ENCODE peak calls at places on chromosomes 12 and 14, in four cellular contexts. One of them, this sample, is unnamed.
A peak's percentile ranks its signal among the peaks of the same experiment; 100 is the strongest.

GRCh38 chr14:77615231-77616132 is 955 bp downstream of the SPTLC2 start:
- DNase-seq in H1: no peak
- DNase-seq in HepG2: no peak
- DNase-seq in GM12878: no peak
- DNase-seq in this sample: no peak

GRCh38 chr14:33668066-33668465 is 282.8 kb downstream of the EGLN3 start:
- DNase-seq in GM12878: no peak
- DNase-seq in H1: no peak
- DNase-seq in HepG2: no peak
- DNase-seq in this sample: no peak

GRCh38 chr14:92362781-92363235 is 39.8 kb downstream of the SLC24A4 start:
- DNase-seq in HepG2: no peak
- DNase-seq in GM12878: no peak
- DNase-seq in H1: no peak
- DNase-seq in this sample: no peak

GRCh38 chr14:51468523-51468922 is 183.2 kb upstream of the FRMD6 start:
- DNase-seq in H1: no peak
- DNase-seq in HepG2: no peak
- DNase-seq in GM12878: no peak
- DNase-seq in this sample: no peak

GRCh38 chr12:14873440-14874185 is 12.0 kb downstream of the MGP start:
- DNase-seq in HepG2: no peak
- DNase-seq in H1: no peak
- DNase-seq in GM12878: no peak
- DNase-seq in this sample: no peak

GRCh38 chr12:18135509-18135908 is 45.5 kb upstream of the RERGL start:
- DNase-seq in HepG2: no peak
- DNase-seq in H1: no peak
- DNase-seq in GM12878: no peak
- DNase-seq in this sample: no peak

GRCh38 chr14:62443796-62444195 is 601.5 kb downstream of the KCNH5 start:
- DNase-seq in HepG2: no peak
- DNase-seq in H1: no peak
- DNase-seq in GM12878: no peak
- DNase-seq in this sample: no peak

GRCh38 chr12:122656298-122656697 is 46.9 kb downstream of the HCAR2 start:
- DNase-seq in GM12878: no peak
- DNase-seq in HepG2: no peak
- DNase-seq in H1: no peak
- DNase-seq in this sample: no peak

GRCh38 chr14:105065280-105066228 is at the start of gene GPR132:
- DNase-seq in GM12878: peak; percentile 93
- DNase-seq in H1: no peak
- DNase-seq in HepG2: no peak
- DNase-seq in this sample: no peak

GRCh38 chr12:89797436-89797835 is 88.8 kb upstream of the ATP2B1 start:
- DNase-seq in H1: no peak
- DNase-seq in GM12878: no peak
- DNase-seq in HepG2: no peak
- DNase-seq in this sample: no peak

GRCh38 chr12:108832730-108833354 is 24.5 kb downstream of the SSH1 start:
- DNase-seq in GM12878: no peak
- DNase-seq in H1: no peak
- DNase-seq in HepG2: no peak
- DNase-seq in this sample: no peak

GRCh38 chr12:43009307-43009706 is 419.8 kb upstream of the PRICKLE1 start:
- DNase-seq in GM12878: no peak
- DNase-seq in HepG2: no peak
- DNase-seq in H1: no peak
- DNase-seq in this sample: no peak

GRCh38 chr14:88352299-88353097 is 29.4 kb upstream of the KCNK10 start:
- DNase-seq in HepG2: no peak
- DNase-seq in GM12878: no peak
- DNase-seq in H1: no peak
- DNase-seq in this sample: no peak

GRCh38 chr12:122308811-122309210 is 42.5 kb upstream of the VPS33A start:
- DNase-seq in HepG2: no peak
- DNase-seq in H1: no peak
- DNase-seq in GM12878: no peak
- DNase-seq in this sample: no peak

GRCh38 chr12:105920161-105920684 is 218.5 kb downstream of the NUAK1 start:
- DNase-seq in GM12878: no peak
- DNase-seq in H1: no peak
- DNase-seq in HepG2: no peak
- DNase-seq in this sample: peak; percentile 34

GRCh38 chr12:52120951-52121847 is 41.7 kb downstream of the SMIM41 start:
- DNase-seq in GM12878: no peak
- DNase-seq in HepG2: no peak
- DNase-seq in H1: no peak
- DNase-seq in this sample: no peak

GRCh38 chr12:94231718-94232117 is 83.3 kb downstream of the PLXNC1 start:
- DNase-seq in HepG2: no peak
- DNase-seq in H1: peak; percentile 6
- DNase-seq in GM12878: no peak
- DNase-seq in this sample: no peak

GRCh38 chr12:50257226-50258166 is 25.8 kb downstream of the LIMA1 start:
- DNase-seq in H1: no peak
- DNase-seq in HepG2: no peak
- DNase-seq in GM12878: no peak
- DNase-seq in this sample: no peak

GRCh38 chr12:123519151-123520001 is 14.1 kb downstream of the RILPL1 start:
- DNase-seq in GM12878: no peak
- DNase-seq in HepG2: peak; percentile 84
- DNase-seq in H1: no peak
- DNase-seq in this sample: no peak

GRCh38 chr12:28189774-28190320 is 409 bp upstream of the CCDC91 start:
- DNase-seq in H1: no peak
- DNase-seq in GM12878: no peak
- DNase-seq in HepG2: no peak
- DNase-seq in this sample: peak; percentile 49

GRCh38 chr12:77916276-77916675 is 85.6 kb downstream of the NAV3 start:
- DNase-seq in GM12878: no peak
- DNase-seq in HepG2: no peak
- DNase-seq in H1: no peak
- DNase-seq in this sample: no peak

GRCh38 chr12:38886064-38886463 is 19.3 kb downstream of the CPNE8 start:
- DNase-seq in GM12878: no peak
- DNase-seq in HepG2: peak; percentile 52
- DNase-seq in H1: no peak
- DNase-seq in this sample: peak; percentile 26

GRCh38 chr12:92259291-92259690 is 113.6 kb upstream of the BTG1 start:
- DNase-seq in GM12878: no peak
- DNase-seq in H1: no peak
- DNase-seq in HepG2: no peak
- DNase-seq in this sample: no peak

GRCh38 chr12:103771466-103771865 is 69.6 kb downstream of the NT5DC3 start:
- DNase-seq in HepG2: peak; percentile 42
- DNase-seq in GM12878: no peak
- DNase-seq in H1: peak; percentile 76
- DNase-seq in this sample: peak; percentile 50

GRCh38 chr14:106528717-106529116 is 1002.3 kb downstream of the TMEM121 start:
- DNase-seq in H1: no peak
- DNase-seq in GM12878: no peak
- DNase-seq in HepG2: no peak
- DNase-seq in this sample: no peak

GRCh38 chr14:39368261-39368959 is 63.8 kb downstream of the FBXO33 start:
- DNase-seq in GM12878: no peak
- DNase-seq in HepG2: peak; percentile 88
- DNase-seq in H1: peak; percentile 63
- DNase-seq in this sample: peak; percentile 16

GRCh38 chr14:72801381-72801812 is 92.5 kb downstream of the DPF3 start:
- DNase-seq in H1: no peak
- DNase-seq in GM12878: no peak
- DNase-seq in HepG2: no peak
- DNase-seq in this sample: no peak

GRCh38 chr12:77847665-77848431 is 17.2 kb downstream of the NAV3 start:
- DNase-seq in H1: no peak
- DNase-seq in HepG2: no peak
- DNase-seq in GM12878: peak; percentile 26
- DNase-seq in this sample: no peak

GRCh38 chr12:12488823-12489528 is 73.7 kb downstream of the DUSP16 start:
- DNase-seq in HepG2: peak; percentile 77
- DNase-seq in H1: no peak
- DNase-seq in GM12878: no peak
- DNase-seq in this sample: no peak

GRCh38 chr12:42794811-42795210 is 205.3 kb upstream of the PRICKLE1 start:
- DNase-seq in H1: no peak
- DNase-seq in HepG2: no peak
- DNase-seq in GM12878: no peak
- DNase-seq in this sample: no peak

GRCh38 chr14:98252819-98253218 is 1019.2 kb downstream of the BCL11B start:
- DNase-seq in H1: no peak
- DNase-seq in HepG2: no peak
- DNase-seq in GM12878: no peak
- DNase-seq in this sample: no peak

GRCh38 chr14:101980700-101981099 is 16.3 kb downstream of the DYNC1H1 start:
- DNase-seq in HepG2: peak; percentile 35
- DNase-seq in H1: no peak
- DNase-seq in GM12878: peak; percentile 77
- DNase-seq in this sample: no peak

GRCh38 chr12:40227447-40227846 is 2.6 kb downstream of the LRRK2 start:
- DNase-seq in H1: no peak
- DNase-seq in GM12878: no peak
- DNase-seq in HepG2: no peak
- DNase-seq in this sample: no peak

GRCh38 chr12:58148405-58148804 is 207.0 kb downstream of the ATP23 start:
- DNase-seq in H1: no peak
- DNase-seq in GM12878: no peak
- DNase-seq in HepG2: no peak
- DNase-seq in this sample: peak; percentile 16

GRCh38 chr12:104466694-104467345 is 10.1 kb downstream of the CHST11 start:
- DNase-seq in HepG2: no peak
- DNase-seq in H1: no peak
- DNase-seq in GM12878: no peak
- DNase-seq in this sample: no peak

GRCh38 chr14:67487332-67487731 is 1.2 kb downstream of the TMEM229B start:
- DNase-seq in HepG2: no peak
- DNase-seq in GM12878: no peak
- DNase-seq in H1: no peak
- DNase-seq in this sample: no peak

GRCh38 chr14:52402812-52403526 is 88.9 kb downstream of the PTGER2 start:
- DNase-seq in H1: no peak
- DNase-seq in GM12878: peak; percentile 21
- DNase-seq in HepG2: no peak
- DNase-seq in this sample: no peak

GRCh38 chr12:47828967-47829482 is 9.3 kb upstream of the HDAC7 start:
- DNase-seq in HepG2: no peak
- DNase-seq in GM12878: no peak
- DNase-seq in H1: no peak
- DNase-seq in this sample: peak; percentile 87
- TF ChIP-seq CBX5 in HepG2: no peak
- TF ChIP-seq CBX5 in GM12878: no peak
- TF ChIP-seq CBX5 in H1: no peak
- TF ChIP-seq CBX5 in this sample: no peak

GRCh38 chr14:55026441-55026792 is 482 bp downstream of the WDHD1 start:
- DNase-seq in H1: no peak
- DNase-seq in GM12878: no peak
- DNase-seq in HepG2: no peak
- DNase-seq in this sample: no peak
- TF ChIP-seq CBX5 in H1: no peak
- TF ChIP-seq CBX5 in GM12878: no peak
- TF ChIP-seq CBX5 in HepG2: no peak
- TF ChIP-seq CBX5 in this sample: no peak

GRCh38 chr12:7091171-7091570 is 1.1 kb downstream of the C1R start:
- DNase-seq in HepG2: no peak
- DNase-seq in H1: no peak
- DNase-seq in GM12878: no peak
- DNase-seq in this sample: no peak

GRCh38 chr12:7092229-7092985 is at the start of gene C1R:
- DNase-seq in H1: peak; percentile 85
- DNase-seq in GM12878: no peak
- DNase-seq in HepG2: peak; percentile 48
- DNase-seq in this sample: peak; percentile 59

GRCh38 chr12:7090222-7090998 is 1.8 kb downstream of the C1R start:
- DNase-seq in H1: no peak
- DNase-seq in HepG2: no peak
- DNase-seq in GM12878: no peak
- DNase-seq in this sample: no peak

GRCh38 chr12:7092986-7093460 is 778 bp upstream of the C1R start:
- DNase-seq in H1: no peak
- DNase-seq in GM12878: no peak
- DNase-seq in HepG2: no peak
- DNase-seq in this sample: no peak

GRCh38 chr12:7091660-7092228 is 501 bp downstream of the C1R start:
- DNase-seq in GM12878: no peak
- DNase-seq in H1: no peak
- DNase-seq in HepG2: no peak
- DNase-seq in this sample: no peak
- TF ChIP-seq CBX5 in GM12878: no peak
- TF ChIP-seq CBX5 in H1: no peak
- TF ChIP-seq CBX5 in HepG2: no peak
- TF ChIP-seq CBX5 in this sample: no peak

GRCh38 chr12:8513203-8513602 is at the start of gene CLEC4D:
- DNase-seq in GM12878: no peak
- DNase-seq in H1: no peak
- DNase-seq in HepG2: no peak
- DNase-seq in this sample: no peak

GRCh38 chr12:8508224-8508623 is 5.1 kb upstream of the CLEC4D start:
- DNase-seq in HepG2: no peak
- DNase-seq in GM12878: no peak
- DNase-seq in H1: no peak
- DNase-seq in this sample: no peak

GRCh38 chr12:8504351-8504750 is 9.0 kb upstream of the CLEC4D start:
- DNase-seq in H1: no peak
- DNase-seq in GM12878: no peak
- DNase-seq in HepG2: no peak
- DNase-seq in this sample: no peak

DNA sequence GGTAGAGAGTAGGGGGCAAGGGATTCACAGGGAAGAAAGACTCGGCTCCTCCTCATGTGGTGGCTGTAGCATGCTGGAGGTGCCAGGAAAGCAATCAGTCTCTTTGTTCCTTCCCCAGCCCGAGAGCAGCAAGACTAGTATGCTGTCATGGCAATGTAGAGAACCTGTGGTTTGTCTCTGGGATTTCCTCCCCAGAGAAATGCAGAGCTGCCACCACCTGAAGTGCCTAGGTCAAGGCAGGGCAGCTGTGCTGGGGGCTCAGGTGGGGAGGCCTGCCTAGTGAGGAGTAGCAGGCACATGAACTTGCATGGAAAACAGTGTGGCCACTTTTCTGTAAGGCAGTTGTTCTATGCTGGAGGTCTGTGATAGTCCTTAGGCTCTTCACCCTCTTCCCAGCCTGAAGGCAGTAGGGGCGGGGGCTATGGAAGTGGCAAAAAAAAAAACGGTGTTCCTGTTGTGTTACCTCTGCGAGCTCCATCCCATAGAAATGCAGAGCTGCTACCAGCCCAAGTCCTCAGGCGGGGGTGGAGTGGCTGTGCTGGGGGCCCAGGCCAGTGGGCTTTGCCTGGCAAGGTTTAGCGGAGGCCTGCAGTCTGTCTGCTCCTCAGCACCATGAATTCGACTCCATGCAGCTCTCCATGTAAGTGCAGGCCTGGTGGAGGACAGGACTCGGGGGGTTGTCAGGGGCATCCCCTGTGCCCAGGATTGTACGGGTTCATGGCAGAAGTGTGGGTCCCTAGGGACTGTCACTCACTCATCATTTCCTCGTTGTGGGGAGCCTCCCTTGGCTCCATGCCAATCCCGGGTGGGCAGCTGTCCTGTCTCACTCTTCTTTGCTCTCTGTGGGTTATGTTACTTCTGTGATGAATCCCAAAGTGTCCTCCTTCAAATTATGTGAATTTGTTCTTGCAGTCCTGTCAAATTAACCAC is 4.1 kb upstream of the CLEC4D start:
- DNase-seq in H1: no peak
- DNase-seq in HepG2: no peak
- DNase-seq in GM12878: no peak
- DNase-seq in this sample: no peak
- TF ChIP-seq CBX5 in H1: no peak
- TF ChIP-seq CBX5 in HepG2: no peak
- TF ChIP-seq CBX5 in GM12878: no peak
- TF ChIP-seq CBX5 in this sample: no peak

This sample was measured in K562.